ENCODE peak calls at places on chromosomes 5 and 9, in four cellular contexts. K is mammary epithelial cell, J is breast epithelium, I is neural progenitor cell. E is an unnamed sample.

GRCh38 chr9:12272471-12273072 is 420.6 kb upstream of the TYRP1 start:
- DNase-seq in K (no peak), J (no peak), I (no peak), E (no peak)

GRCh38 chr5:14063117-14063516 is 80.0 kb upstream of the TRIO start:
- DNase-seq in K (peak; percentile 39), J (no peak), I (no peak), E (no peak)

GRCh38 chr9:38319496-38320173 is 72.9 kb upstream of the ALDH1B1 start:
- DNase-seq in K (no peak), J (no peak), I (no peak), E (no peak)

GRCh38 chr5:123487298-123487697 is 24.7 kb upstream of the CSNK1G3 start:
- DNase-seq in K (peak; percentile 37), J (no peak), I (no peak), E (no peak)

GRCh38 chr5:136192015-136192525 is 892 bp downstream of the SMIM32 start:
- DNase-seq in K (no peak), J (no peak), I (peak; percentile 33), E (peak; percentile 54)

GRCh38 chr5:96957125-96958041 is 21.5 kb downstream of the LNPEP start:
- DNase-seq in K (no peak), J (no peak), I (no peak), E (no peak)

GRCh38 chr5:141369994-141370848 is at the start of gene PCDHGB3:
- DNase-seq in K (peak; percentile 12), J (no peak), I (no peak), E (peak; percentile 77)

GRCh38 chr5:157464518-157465171 is 4.6 kb downstream of the NIPAL4 start:
- DNase-seq in K (peak; percentile 96), J (no peak), I (no peak), E (peak; percentile 41)

GRCh38 chr5:42944989-42945388 is 95.1 kb downstream of the ANXA2R start:
- DNase-seq in K (peak; percentile 77), J (no peak), I (no peak), E (no peak)

GRCh38 chr5:159156839-159157238 is 52.5 kb downstream of the RNF145 start:
- DNase-seq in K (peak; percentile 65), J (no peak), I (peak; percentile 77), E (peak; percentile 89)

GRCh38 chr5:134913254-134913653 is 8.3 kb downstream of the PCBD2 start:
- DNase-seq in K (no peak), J (no peak), I (no peak), E (no peak)

GRCh38 chr5:40236001-40236400 is 443.7 kb upstream of the PTGER4 start:
- DNase-seq in K (no peak), J (no peak), I (no peak), E (no peak)

GRCh38 chr9:85248514-85249312 is 493.0 kb downstream of the AGTPBP1 start:
- DNase-seq in K (peak; percentile 55), J (no peak), I (no peak), E (no peak)

DNA sequence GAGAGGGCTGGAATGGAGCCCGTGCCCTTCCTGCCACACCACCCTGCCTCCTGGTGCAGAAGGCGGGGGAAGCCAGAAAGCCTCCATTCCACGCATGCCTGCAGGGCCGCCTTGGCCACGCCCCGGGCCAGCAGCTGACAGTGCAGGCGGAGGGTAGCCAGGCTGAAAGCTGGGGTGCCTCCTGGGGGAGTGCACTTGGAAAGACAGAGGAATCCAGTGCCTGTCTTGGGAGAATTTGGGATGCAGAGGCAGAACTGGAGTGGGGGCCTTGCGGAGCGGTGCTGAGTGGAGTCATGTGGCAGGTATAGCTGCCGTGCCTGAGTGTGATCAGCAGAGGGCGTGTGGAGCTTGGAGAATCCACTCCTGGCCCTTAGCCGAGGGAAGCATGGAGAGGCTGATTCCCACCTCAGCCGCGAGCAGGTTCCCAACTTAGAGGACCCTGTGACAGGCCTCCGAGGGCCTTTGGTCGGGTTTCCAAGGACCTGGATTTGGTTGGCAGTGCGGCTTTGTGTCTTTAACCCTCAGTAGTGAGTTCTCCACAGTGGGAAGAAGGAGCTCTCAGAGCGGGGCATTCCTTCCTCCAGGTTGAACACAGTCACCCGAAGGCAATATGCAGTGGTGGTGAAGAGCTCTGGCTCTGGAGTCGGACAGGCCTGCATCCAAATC is 9.1 kb upstream of the URM1 start:
- DNase-seq in K (peak; percentile 72), J (peak; percentile 84), I (peak; percentile 91), E (peak; percentile 93)
- H3K4me3 ChIP-seq in K (peak overlapping the region; percentile 56), J (peak overlapping the region; percentile 64), I (no peak overlapping the region), E (peak overlapping the region; percentile 36)

DNA sequence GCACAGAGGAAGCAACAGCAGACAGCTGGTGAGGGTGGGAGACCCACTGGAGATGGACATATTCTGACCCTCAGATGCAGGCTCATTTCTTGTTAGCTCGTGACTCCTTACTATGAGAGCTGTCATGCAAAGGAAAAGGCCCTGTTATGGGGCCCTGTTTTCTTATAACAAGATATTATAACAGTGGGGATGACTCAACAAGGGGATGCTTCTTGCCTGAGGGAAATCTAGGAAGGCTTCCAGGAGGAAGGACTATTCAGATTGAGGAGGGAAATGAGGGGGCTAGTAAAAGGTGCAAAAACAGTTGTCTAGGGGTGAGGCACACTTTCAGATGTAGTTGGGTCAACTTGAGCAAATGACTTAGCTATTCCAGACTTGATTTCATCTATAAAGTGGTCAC is 83.0 kb downstream of the DAB2IP start:
- DNase-seq in K (no peak), J (no peak), I (no peak), E (no peak)
- H3K27ac ChIP-seq in K (peak overlapping the region; percentile 68), J (peak overlapping the region; percentile 88), I (no peak overlapping the region), E (no peak overlapping the region)

DNA sequence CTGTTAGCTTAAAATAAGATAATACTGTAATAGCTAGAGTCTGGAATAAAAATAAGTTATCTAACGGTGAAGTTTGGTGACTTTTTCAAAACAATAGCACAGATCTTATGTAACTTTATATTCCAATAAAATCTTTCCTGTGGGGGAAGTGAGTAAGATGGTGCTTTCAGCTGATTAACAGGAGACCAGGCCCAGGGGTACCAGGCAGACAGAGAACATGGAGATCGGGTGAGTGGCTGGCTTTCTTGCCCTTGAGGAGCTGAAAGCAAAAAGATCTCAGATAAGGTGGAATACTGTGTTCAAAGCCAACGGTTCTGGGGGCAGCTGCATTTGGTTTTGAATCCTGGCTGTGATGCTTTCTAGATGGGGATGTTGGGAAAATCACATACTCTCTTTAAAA is 61.3 kb downstream of the MAT2B start:
- DNase-seq in K (no peak), J (no peak), I (no peak), E (no peak)
- H3K4me3 ChIP-seq in K (no peak overlapping the region), J (peak overlapping the region; percentile 57), I (peak overlapping the region; percentile 50), E (peak overlapping the region; percentile 61)

GRCh38 chr9:4668604-4669003 is 2.3 kb upstream of the SPATA6L start:
- DNase-seq in K (no peak), J (no peak), I (no peak), E (no peak)
- H3K27ac ChIP-seq in K (no peak overlapping the region), J (no peak overlapping the region), I (no peak overlapping the region), E (no peak overlapping the region)

GRCh38 chr5:175872287-175873089 is 1.1 kb downstream of the CPLX2 start:
- DNase-seq in K (no peak), J (no peak), I (peak; percentile 41), E (peak; percentile 65)
- H3K4me3 ChIP-seq in K (no peak overlapping the region), J (no peak overlapping the region), I (peak overlapping the region; percentile 46), E (peak overlapping the region; percentile 80)

DNA sequence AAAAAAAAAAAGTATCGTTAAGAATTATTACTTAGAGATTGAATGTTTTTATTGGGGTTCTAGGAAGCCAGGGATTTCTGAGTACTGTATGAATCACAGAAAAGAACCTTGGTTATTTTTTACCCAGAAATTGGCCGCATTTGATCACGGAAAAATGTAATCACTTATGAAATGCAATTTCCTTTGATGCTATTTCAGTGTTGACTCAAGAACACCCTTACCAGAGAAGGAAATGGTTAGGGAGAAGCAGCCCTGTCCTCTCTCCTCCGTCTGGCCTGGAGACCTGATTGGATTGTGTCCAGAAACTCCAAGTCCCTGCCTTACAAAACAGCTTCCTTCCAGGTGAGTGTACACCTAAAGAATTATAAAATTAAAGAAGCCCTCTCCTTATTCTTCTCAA is 116.7 kb downstream of the MED10 start:
- DNase-seq in K (no peak), J (no peak), I (no peak), E (no peak)
- H3K27ac ChIP-seq in K (no peak overlapping the region), J (no peak overlapping the region), I (no peak overlapping the region), E (no peak overlapping the region)

DNA sequence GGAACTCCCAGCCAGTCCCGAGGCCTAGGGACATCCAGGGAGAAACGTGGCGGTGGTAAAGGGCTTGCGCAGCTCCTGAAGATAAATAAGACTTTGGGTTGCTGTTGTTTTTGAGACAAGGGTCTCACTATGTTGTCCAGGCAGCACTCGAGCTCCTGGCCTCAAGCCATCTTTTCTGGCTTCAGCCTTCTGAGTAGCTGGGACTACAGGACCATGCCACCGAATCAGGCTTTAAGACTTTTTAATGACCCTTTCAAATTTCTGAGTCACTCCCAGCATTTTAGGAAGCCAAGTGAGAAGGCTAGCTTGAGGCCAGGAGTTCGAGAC is 704 bp upstream of the GNE start:
- DNase-seq in K (no peak), J (no peak), I (no peak), E (no peak)
- H3K4me3 ChIP-seq in K (peak overlapping the region; percentile 96), J (peak overlapping the region; percentile 95), I (peak overlapping the region; percentile 59), E (peak overlapping the region; percentile 86)

GRCh38 chr9:120393386-120394057 is 186.4 kb downstream of the CDK5RAP2 start:
- DNase-seq in K (peak; percentile 47), J (no peak), I (no peak), E (no peak)

GRCh38 chr9:120392711-120393110 is 187.3 kb downstream of the CDK5RAP2 start:
- DNase-seq in K (no peak), J (no peak), I (no peak), E (no peak)

GRCh38 chr9:120395374-120395773 is 184.6 kb downstream of the CDK5RAP2 start:
- DNase-seq in K (no peak), J (no peak), I (no peak), E (no peak)

GRCh38 chr9:120392245-120392644 is 187.7 kb downstream of the CDK5RAP2 start:
- DNase-seq in K (no peak), J (no peak), I (no peak), E (no peak)

DNA sequence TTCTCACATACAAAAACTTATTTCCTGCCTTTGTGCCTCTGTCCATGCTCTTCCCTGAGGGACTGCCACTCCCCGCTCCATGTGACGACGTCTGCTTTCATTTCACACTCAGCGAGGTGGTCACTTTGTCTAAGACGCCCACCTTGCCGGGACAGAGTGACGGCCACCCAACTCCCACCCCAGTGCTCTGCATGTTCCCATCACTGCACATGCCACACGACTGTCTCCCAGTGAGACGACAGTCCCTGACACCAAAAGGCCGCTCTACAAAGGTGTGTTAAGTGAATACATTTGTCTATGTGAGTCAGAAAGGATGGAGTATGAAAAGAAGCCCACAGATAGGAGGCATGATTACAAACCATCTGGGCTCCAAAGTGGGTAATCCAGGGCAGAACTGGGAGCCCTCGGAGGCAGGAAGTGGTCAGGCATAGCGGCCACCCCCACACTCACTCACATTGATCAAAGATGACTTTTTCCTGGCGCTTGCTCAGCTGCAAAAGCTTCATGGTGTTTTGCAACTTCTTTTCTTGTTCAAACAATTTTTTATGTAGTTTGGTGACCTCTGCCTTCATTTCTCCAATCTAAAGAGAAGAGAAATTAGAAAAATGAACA is 185.8 kb downstream of the CDK5RAP2 start:
- DNase-seq in K (peak; percentile 89), J (no peak), I (no peak), E (no peak)
- H3K27ac ChIP-seq in K (peak overlapping the region; percentile 51), J (no peak overlapping the region), I (no peak overlapping the region), E (no peak overlapping the region)